ENCODE peak calls at places on chromosomes 16 and 17, in six cellular contexts. U, A, S, L, V and K are unnamed samples.

GRCh38 chr16:89623511-89624232 is 10.2 kb downstream of the DPEP1 start:
- DNase-seq in L (no peak), S (no peak), V (no peak), U (peak; percentile 69), A (no peak), K (peak; percentile 37)

GRCh38 chr16:82395212-82395611 is 225.2 kb upstream of the MPHOSPH6 start:
- DNase-seq in S (no peak), U (no peak), L (no peak), A (no peak), V (no peak), K (no peak)

GRCh38 chr16:66996324-66996982 is 8.1 kb downstream of the CES4A start:
- DNase-seq in L (peak; percentile 77), S (peak; percentile 24), V (peak; percentile 90), U (peak; percentile 81), A (peak; percentile 52), K (peak; percentile 81)

GRCh38 chr17:20145567-20145966 is 136.4 kb downstream of the SPECC1 start:
- DNase-seq in A (no peak), U (no peak), S (no peak), V (no peak), L (no peak), K (no peak)

GRCh38 chr17:76535788-76536510 is 1.6 kb downstream of the CYGB start:
- DNase-seq in S (no peak), A (no peak), U (no peak), L (no peak), V (no peak), K (no peak)

GRCh38 chr16:2856061-2856670 is 1.8 kb downstream of the PRSS22 start:
- DNase-seq in A (no peak), U (no peak), V (peak; percentile 44), L (no peak), S (no peak), K (no peak)

GRCh38 chr16:2023098-2023925 is 3.4 kb upstream of the NHERF2 start:
- DNase-seq in S (no peak), U (peak; percentile 85), A (peak; percentile 96), L (peak; percentile 89), V (peak; percentile 94), K (peak; percentile 77)

GRCh38 chr17:67392111-67392510 is 15.0 kb downstream of the PITPNC1 start:
- DNase-seq in L (no peak), U (no peak), V (no peak), S (no peak), A (no peak), K (no peak)

GRCh38 chr16:30356401-30357084 is 1.4 kb upstream of the CD2BP2 start:
- DNase-seq in L (no peak), U (no peak), S (no peak), A (peak; percentile 76), V (peak; percentile 64), K (peak; percentile 13)

GRCh38 chr17:34519286-34519685 is 60.1 kb upstream of the TMEM132E start:
- DNase-seq in A (no peak), U (no peak), V (no peak), L (no peak), S (no peak), K (no peak)

GRCh38 chr17:47120521-47121095 is 68.5 kb downstream of the CDC27 start:
- DNase-seq in U (peak; percentile 17), L (peak; percentile 36), S (no peak), A (no peak), V (no peak), K (peak; percentile 60)

GRCh38 chr16:74898667-74899066 is 86.3 kb downstream of the WDR59 start:
- DNase-seq in L (no peak), A (no peak), V (no peak), U (no peak), S (no peak), K (no peak)

GRCh38 chr17:77098884-77099545 is 41.8 kb upstream of the SEC14L1 start:
- DNase-seq in V (peak; percentile 74), L (peak; percentile 94), A (peak; percentile 81), U (peak; percentile 90), S (peak; percentile 42), K (peak; percentile 88)

GRCh38 chr17:68794636-68795503 is 160.3 kb downstream of the ABCA8 start:
- DNase-seq in S (no peak), L (peak; percentile 75), A (peak; percentile 42), V (no peak), U (peak; percentile 87), K (peak; percentile 77)

GRCh38 chr17:51107666-51108227 is 12.9 kb downstream of the SPAG9 start:
- DNase-seq in L (no peak), S (no peak), V (no peak), U (no peak), A (no peak), K (no peak)

GRCh38 chr16:31113420-31114124 is 3.9 kb upstream of the KAT8 start:
- DNase-seq in U (no peak), L (no peak), V (no peak), A (no peak), S (no peak), K (no peak)

GRCh38 chr17:81930142-81931125 is 2.9 kb upstream of the MAFG start:
- DNase-seq in A (no peak), U (no peak), L (no peak), S (no peak), V (no peak), K (no peak)

GRCh38 chr16:3023669-3024478 is at the start of the genes HCFC1R1 and THOC6:
- DNase-seq in L (peak; percentile 98), A (peak; percentile 98), U (peak; percentile 97), S (peak; percentile 80), V (peak; percentile 99), K (peak; percentile 96)

GRCh38 chr17:81379523-81379942 is 15.7 kb upstream of the BAHCC1 start:
- DNase-seq in U (no peak), L (no peak), V (no peak), A (no peak), S (no peak), K (no peak)

GRCh38 chr17:16491131-16491702 is 776 bp downstream of the LRRC75A start:
- DNase-seq in A (no peak), U (no peak), L (no peak), V (peak; percentile 60), S (no peak), K (no peak)

GRCh38 chr16:86343111-86343642 is 167.2 kb upstream of the FOXF1 start:
- DNase-seq in U (peak; percentile 94), V (peak; percentile 89), S (no peak), A (peak; percentile 28), L (peak; percentile 95), K (peak; percentile 74)

GRCh38 chr17:81489012-81489968 is 23.3 kb downstream of the ACTG1 start:
- DNase-seq in V (no peak), S (no peak), A (no peak), L (no peak), U (no peak), K (no peak)

DNA sequence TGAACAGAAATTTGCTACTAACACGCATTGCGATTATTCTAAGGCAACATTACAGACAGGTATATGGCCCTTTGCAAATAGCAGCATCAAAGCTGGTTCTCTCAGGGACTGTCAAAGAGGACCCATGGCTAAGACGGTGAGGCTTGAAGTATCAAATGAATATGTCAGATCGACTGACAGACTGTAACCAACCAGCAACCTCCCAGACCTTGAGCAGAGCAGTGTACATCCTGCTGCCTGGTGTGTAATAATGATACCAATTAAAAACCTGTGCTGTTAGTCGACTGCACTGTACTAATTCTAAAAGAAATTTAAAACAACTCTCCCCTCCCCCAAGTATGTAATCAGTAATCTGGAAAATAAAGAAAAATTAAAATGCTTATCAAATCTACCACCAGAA is 35.9 kb upstream of the GHDC start:
- DNase-seq in S (no peak), U (no peak), L (no peak), V (no peak), A (no peak), K (no peak)
- TF ChIP-seq CTCF in S (no peak), U (no peak), L (no peak), V (no peak), A (no peak), K (no peak)

GRCh38 chr17:39863918-39864746 is at the start of gene IKZF3:
- DNase-seq in A (peak; percentile 42), S (no peak), V (peak; percentile 67), L (peak; percentile 35), U (no peak), K (no peak)

GRCh38 chr17:39867891-39868553 is at the start of gene ZPBP2:
- DNase-seq in L (no peak), V (no peak), S (no peak), A (no peak), U (no peak), K (no peak)

GRCh38 chr17:39868554-39868942 is 546 bp downstream of the ZPBP2 start:
- DNase-seq in V (no peak), S (no peak), U (no peak), L (no peak), A (no peak), K (no peak)

GRCh38 chr17:39867084-39867890 is 715 bp upstream of the ZPBP2 start:
- DNase-seq in L (no peak), S (no peak), A (no peak), U (no peak), V (no peak), K (no peak)

DNA sequence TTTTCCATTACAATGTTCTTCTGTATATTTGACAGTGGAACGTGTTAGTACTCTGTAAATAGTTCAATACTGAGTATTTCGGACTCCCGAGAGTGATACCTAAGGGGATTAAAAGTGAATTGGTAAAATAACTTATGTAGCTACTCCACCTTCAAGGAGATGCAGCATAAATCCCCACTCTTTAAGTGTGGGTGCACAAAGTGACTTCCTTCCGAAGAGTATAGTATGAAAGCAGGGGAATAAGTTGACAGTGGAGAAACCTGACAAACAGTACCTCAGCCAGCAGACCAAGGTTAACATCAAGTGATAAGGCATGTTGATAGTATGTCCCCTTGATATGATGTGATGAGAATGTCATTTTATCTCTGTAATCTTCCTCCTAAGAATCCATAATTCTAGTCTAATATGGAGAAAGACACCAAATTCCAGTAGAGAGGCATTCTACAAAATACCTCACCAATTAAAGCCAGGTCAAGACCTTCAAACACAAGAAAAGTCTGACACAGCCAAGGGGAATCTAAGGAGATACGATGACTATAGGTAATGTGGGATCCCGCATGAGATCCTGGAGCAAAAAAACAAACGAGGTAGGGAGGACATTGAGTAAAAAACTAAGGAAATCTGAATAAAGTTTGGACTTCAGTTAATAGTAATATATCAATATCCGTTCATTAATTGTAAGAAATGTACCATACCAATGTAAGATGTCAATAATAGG is 1.8 kb upstream of the ZPBP2 start:
- DNase-seq in U (no peak), S (no peak), A (no peak), L (no peak), V (no peak), K (no peak)
- H3K4me3 ChIP-seq in U (no peak overlapping the region), S (no peak overlapping the region), A (no peak overlapping the region), L (no peak overlapping the region), V (no peak overlapping the region), K (no peak overlapping the region)

DNA sequence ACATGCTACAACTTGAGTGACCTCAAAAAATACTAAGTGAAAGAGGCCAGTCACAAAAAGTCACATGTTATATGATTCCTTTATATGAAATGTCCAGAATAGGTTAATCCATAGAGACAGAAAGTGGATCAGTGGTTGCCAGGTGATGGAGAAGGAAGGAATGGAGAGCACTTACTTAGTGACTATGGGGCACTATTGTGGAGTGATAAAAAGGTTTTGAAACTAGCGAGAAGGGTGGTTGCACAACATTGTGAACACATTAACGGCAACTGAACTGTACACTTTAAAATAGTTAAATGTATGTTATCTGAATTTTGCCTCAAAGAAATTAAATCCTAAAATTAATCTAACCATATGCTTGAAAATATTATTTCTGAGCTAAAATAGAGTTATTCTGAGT is 25.9 kb downstream of the AMFR start:
- DNase-seq in S (no peak), U (no peak), V (no peak), A (no peak), L (no peak), K (no peak)
- TF ChIP-seq CTCF in S (no peak), U (no peak), V (no peak), A (no peak), L (no peak), K (no peak)

GRCh38 chr17:83160443-83161297 is 81.3 kb downstream of the METRNL start:
- DNase-seq in V (peak; percentile 12), A (peak; percentile 13), L (no peak), U (no peak), S (no peak), K (no peak)
- H3K4me3 ChIP-seq in V (no peak overlapping the region), A (no peak overlapping the region), L (no peak overlapping the region), U (no peak overlapping the region), S (no peak overlapping the region), K (no peak overlapping the region)